ENCODE peak calls at places on chromosome 19, in ten cellular contexts. F is lower lobe of right lung; U is hepatocyte; S is activated T-helper 1 cell treated with Interleukin-2 at 50 U/mL for 16 hours; J is uterus; R is cerebellar nuclear complex; O is T-helper 1 cell; K is stimulated activated CD4-positive, alpha-beta T cell treated with anti-CD3 and anti-CD28 coated beads, TNF-alpha, amount 100 ng/mL, for 24 hours; N is effector memory CD4-positive, alpha-beta T cell; V is tibial nerve. Y is an unnamed sample.

GRCh38 chr19:47241919-47242644 is 11.1 kb upstream of the BBC3 start:
- DNase-seq in S (no peak), N (no peak), U (no peak), F (no peak), O (no peak), V (no peak), J (no peak), R (no peak), K (no peak), Y (no peak)

GRCh38 chr19:19259741-19260140 is 13.4 kb downstream of the TM6SF2 start:
- DNase-seq in V (no peak), J (no peak), N (no peak), S (no peak), U (no peak), O (no peak), F (no peak), K (no peak), R (no peak), Y (no peak)

GRCh38 chr19:57648336-57649003 is 15.5 kb downstream of the ZNF211 start:
- DNase-seq in R (no peak), N (no peak), O (no peak), S (no peak), U (no peak), F (no peak), V (no peak), K (no peak), J (no peak), Y (no peak)

GRCh38 chr19:32224371-32225244 is 120.8 kb upstream of the ZNF507 start:
- DNase-seq in K (peak; percentile 54), V (peak; percentile 34), F (peak; percentile 74), U (peak; percentile 77), O (peak; percentile 37), R (no peak), J (peak; percentile 40), S (peak; percentile 36), N (peak; percentile 17), Y (no peak)

GRCh38 chr19:1250374-1251232 is 2.2 kb downstream of the MIDN start:
- DNase-seq in K (no peak), U (peak; percentile 87), O (peak; percentile 63), S (no peak), N (peak; percentile 50), V (no peak), R (no peak), J (peak; percentile 75), F (peak; percentile 84), Y (no peak)

GRCh38 chr19:4584670-4585460 is 25.4 kb upstream of the SEMA6B start:
- DNase-seq in O (no peak), F (no peak), N (no peak), J (no peak), K (no peak), S (no peak), V (no peak), U (no peak), R (no peak), Y (no peak)

GRCh38 chr19:35119578-35119977 is 4.0 kb downstream of the FXYD3 start:
- DNase-seq in O (no peak), S (no peak), F (no peak), N (no peak), U (no peak), K (no peak), J (no peak), V (no peak), R (no peak), Y (no peak)

GRCh38 chr19:2032296-2032941 is 16.9 kb upstream of the BTBD2 start:
- DNase-seq in N (peak; percentile 45), S (peak; percentile 35), O (no peak), K (no peak), J (peak; percentile 93), R (peak; percentile 95), V (peak; percentile 96), F (peak; percentile 98), U (peak; percentile 78), Y (no peak)

GRCh38 chr19:51020988-51021651 is 1.6 kb upstream of the KLK10 start:
- DNase-seq in J (no peak), U (peak; percentile 61), S (no peak), R (no peak), N (no peak), K (no peak), V (no peak), F (no peak), O (no peak), Y (peak; percentile 35)

GRCh38 chr19:19474950-19475781 is 40.2 kb downstream of the TSSK6 start:
- DNase-seq in N (no peak), V (no peak), S (no peak), K (no peak), F (no peak), O (no peak), J (no peak), U (no peak), R (no peak), Y (no peak)

GRCh38 chr19:36215276-36216171 is 618 bp downstream of the ZNF146 start:
- DNase-seq in J (no peak), K (peak; percentile 11), V (no peak), U (peak; percentile 51), R (no peak), S (no peak), F (no peak), O (no peak), N (no peak), Y (no peak)

GRCh38 chr19:42126565-42126964 is 5.7 kb downstream of the POU2F2 start:
- DNase-seq in S (no peak), F (no peak), V (no peak), R (no peak), N (no peak), K (no peak), O (no peak), J (no peak), U (no peak), Y (no peak)

GRCh38 chr19:17471410-17472125 is 1.2 kb downstream of the SLC27A1 start:
- DNase-seq in N (no peak), U (no peak), R (no peak), O (no peak), S (no peak), J (no peak), F (no peak), K (no peak), V (no peak), Y (no peak)

GRCh38 chr19:40933025-40933424 is 51.0 kb upstream of the CYP2A7 start:
- DNase-seq in O (no peak), F (no peak), S (no peak), V (no peak), J (no peak), U (no peak), R (no peak), K (no peak), N (no peak), Y (no peak)

GRCh38 chr19:46660601-46661019 is 372 bp downstream of the DACT3 start:
- DNase-seq in F (no peak), J (peak; percentile 60), R (no peak), N (no peak), U (no peak), V (no peak), S (no peak), K (peak; percentile 12), O (no peak), Y (no peak)

GRCh38 chr19:37929512-37929911 is 22.5 kb downstream of the SIPA1L3 start:
- DNase-seq in R (no peak), N (no peak), J (no peak), O (no peak), V (no peak), K (no peak), S (no peak), U (no peak), F (no peak), Y (no peak)

GRCh38 chr19:39996218-39996810 is 546 bp upstream of the ZNF546 start:
- DNase-seq in O (no peak), F (no peak), U (peak; percentile 31), V (no peak), S (no peak), R (no peak), N (peak; percentile 15), K (peak; percentile 40), J (no peak), Y (no peak)

GRCh38 chr19:50725218-50725931 is 2.2 kb downstream of the CLEC11A start:
- DNase-seq in U (no peak), V (no peak), S (no peak), R (no peak), O (no peak), J (no peak), K (no peak), F (no peak), N (no peak), Y (no peak)

GRCh38 chr19:32196690-32197420 is 148.6 kb upstream of the ZNF507 start:
- DNase-seq in N (no peak), K (no peak), U (no peak), O (no peak), S (no peak), V (no peak), R (no peak), F (no peak), J (no peak), Y (no peak)

GRCh38 chr19:58059003-58059671 is at the start of gene ZNF135:
- DNase-seq in F (peak; percentile 83), K (peak; percentile 60), N (peak; percentile 6), V (peak; percentile 69), O (peak; percentile 19), U (peak; percentile 95), R (peak; percentile 58), J (peak; percentile 89), S (peak; percentile 8), Y (no peak)

GRCh38 chr19:43777163-43777700 is 3.5 kb downstream of the KCNN4 start:
- DNase-seq in K (no peak), R (no peak), O (no peak), N (no peak), F (no peak), S (no peak), U (peak; percentile 28), V (no peak), J (no peak), Y (no peak)

GRCh38 chr19:7428651-7429113 is 60.2 kb downstream of the PEX11G start:
- DNase-seq in V (no peak), S (no peak), J (no peak), F (no peak), R (no peak), U (no peak), O (no peak), K (no peak), N (no peak), Y (no peak)

GRCh38 chr19:58328999-58329398 is 2.2 kb downstream of the ZSCAN22 start:
- DNase-seq in J (no peak), N (no peak), R (no peak), V (no peak), F (no peak), S (no peak), U (no peak), O (no peak), K (no peak), Y (no peak)

GRCh38 chr19:3642987-3643386 is 16.4 kb upstream of the CACTIN start:
- DNase-seq in J (no peak), V (no peak), U (no peak), N (no peak), S (no peak), R (no peak), O (peak; percentile 13), K (no peak), F (no peak), Y (no peak)

GRCh38 chr19:46481947-46482346 is 10.6 kb upstream of the PNMA8A start:
- DNase-seq in R (no peak), V (no peak), U (no peak), S (no peak), F (no peak), N (no peak), O (no peak), J (peak; percentile 62), K (no peak), Y (no peak)

GRCh38 chr19:33216198-33216830 is 9.3 kb downstream of the SLC7A10 start:
- DNase-seq in N (no peak), F (no peak), U (no peak), J (no peak), O (no peak), S (no peak), R (no peak), V (no peak), K (no peak), Y (no peak)

GRCh38 chr19:10548746-10549276 is 5.1 kb downstream of the ATG4D start:
- DNase-seq in F (no peak), R (no peak), S (no peak), K (no peak), V (no peak), U (no peak), J (no peak), N (no peak), O (no peak), Y (no peak)

GRCh38 chr19:52398091-52398461 is 427 bp downstream of the ZNF528 start:
- DNase-seq in R (no peak), U (peak; percentile 31), S (no peak), O (peak; percentile 0), K (peak; percentile 1), J (no peak), N (no peak), F (no peak), V (no peak), Y (no peak)